ENCODE peak calls at places on chromosomes 13 and 19, in four cellular contexts. Z, X, M and B are unnamed samples.

GRCh38 chr13:97005631-97006262 is 11.5 kb upstream of the OXGR1 start:
- DNase-seq in Z (no peak), M (no peak), X (no peak), B (no peak)

GRCh38 chr13:36432106-36432544 is at the start of gene CCNA1:
- DNase-seq in X (no peak), M (peak; percentile 37), Z (no peak), B (peak; percentile 89)

GRCh38 chr13:113142876-113143275 is 15.6 kb upstream of the PROZ start:
- DNase-seq in Z (no peak), X (no peak), M (no peak), B (no peak)

GRCh38 chr19:38737921-38738731 is 6.1 kb downstream of the CAPN12 start:
- DNase-seq in Z (no peak), M (no peak), X (no peak), B (no peak)

GRCh38 chr13:106063591-106064308 is 471.7 kb downstream of the EFNB2 start:
- DNase-seq in M (no peak), X (no peak), Z (no peak), B (no peak)

GRCh38 chr19:806815-807421 is 9.7 kb downstream of the PTBP1 start:
- DNase-seq in M (peak; percentile 24), X (no peak), Z (no peak), B (no peak)

GRCh38 chr13:66794340-66795031 is 435.6 kb downstream of the PCDH9 start:
- DNase-seq in X (no peak), M (no peak), Z (no peak), B (no peak)

GRCh38 chr19:39951065-39951650 is 16.7 kb upstream of the FCGBP start:
- DNase-seq in X (no peak), M (no peak), Z (no peak), B (no peak)

GRCh38 chr13:112616586-112617381 is 28.8 kb upstream of the TUBGCP3 start:
- DNase-seq in Z (peak; percentile 35), X (no peak), M (peak; percentile 57), B (peak; percentile 47)

GRCh38 chr19:29404951-29405727 is 120.7 kb upstream of the VSTM2B start:
- DNase-seq in X (no peak), Z (no peak), M (no peak), B (peak; percentile 50)

GRCh38 chr13:50732712-50733111 is 110.8 kb downstream of the DLEU7 start:
- DNase-seq in X (no peak), M (no peak), Z (no peak), B (no peak)

GRCh38 chr19:44308011-44308410 is 3.2 kb upstream of the ZNF235 start:
- DNase-seq in M (no peak), X (no peak), Z (no peak), B (no peak)

GRCh38 chr13:80508031-80508430 is 167.1 kb upstream of the SPRY2 start:
- DNase-seq in Z (no peak), M (no peak), X (no peak), B (no peak)

GRCh38 chr13:33218020-33218419 is 67.5 kb downstream of the STARD13 start:
- DNase-seq in M (no peak), Z (peak; percentile 82), X (no peak), B (no peak)

GRCh38 chr19:16349551-16350171 is 25.0 kb downstream of the KLF2 start:
- DNase-seq in X (no peak), Z (no peak), M (no peak), B (no peak)

GRCh38 chr19:58361900-58362271 is 665 bp downstream of the ZNF497 start:
- DNase-seq in M (peak; percentile 69), Z (peak; percentile 49), X (no peak), B (no peak)

GRCh38 chr13:113796211-113796875 is 37.3 kb downstream of the TMEM255B start:
- DNase-seq in X (no peak), M (no peak), Z (no peak), B (no peak)

GRCh38 chr13:112102243-112102642 is 35.3 kb downstream of the SOX1 start:
- DNase-seq in Z (peak; percentile 6), X (no peak), M (no peak), B (no peak)

GRCh38 chr13:30128095-30128494 is 179.3 kb downstream of the KATNAL1 start:
- DNase-seq in Z (no peak), X (no peak), M (no peak), B (no peak)

GRCh38 chr19:413756-414420 is 4.9 kb upstream of the C2CD4C start:
- DNase-seq in M (no peak), X (no peak), Z (no peak), B (no peak)

GRCh38 chr13:63209330-63210017 is 1793.8 kb upstream of the PCDH20 start:
- DNase-seq in Z (no peak), X (no peak), M (no peak), B (no peak)

GRCh38 chr19:32130241-32130753 is 215.1 kb upstream of the ZNF507 start:
- DNase-seq in Z (no peak), X (no peak), M (no peak), B (no peak)

GRCh38 chr13:27192896-27193295 is 21.3 kb upstream of the USP12 start:
- DNase-seq in M (no peak), X (no peak), Z (no peak), B (no peak)
- TF ChIP-seq NR2C2 in M (no peak), X (no peak), Z (no peak), B (no peak)

GRCh38 chr19:55591555-55591954 is 7.8 kb downstream of the FIZ1 start:
- DNase-seq in X (no peak), Z (no peak), M (no peak), B (peak; percentile 55)

GRCh38 chr19:55590109-55590508 is 9.2 kb downstream of the FIZ1 start:
- DNase-seq in M (no peak), Z (no peak), X (no peak), B (no peak)

GRCh38 chr19:55592391-55593090 is 6.8 kb downstream of the FIZ1 start:
- DNase-seq in X (no peak), M (no peak), Z (no peak), B (no peak)

GRCh38 chr19:55588738-55589137 is 8.1 kb upstream of the ZNF579 start:
- DNase-seq in X (no peak), M (no peak), Z (no peak), B (no peak)

GRCh38 chr19:55590621-55591020 is 8.7 kb downstream of the FIZ1 start:
- DNase-seq in M (peak; percentile 62), Z (no peak), X (no peak), B (peak; percentile 53)
- TF ChIP-seq MAX in M (no peak), Z (no peak), X (no peak), B (no peak)

GRCh38 chr19:3338541-3339181 is 27.7 kb upstream of the NFIC start:
- DNase-seq in Z (no peak), X (no peak), M (peak; percentile 33), B (no peak)
- TF ChIP-seq TCF7 in Z (no peak), X (no peak), M (no peak), B (no peak)

GRCh38 chr13:98350746-98351330 is 173.8 kb upstream of the RNF113B start:
- DNase-seq in X (no peak), M (no peak), Z (no peak), B (no peak)

GRCh38 chr13:98351636-98352035 is 174.6 kb upstream of the RNF113B start:
- DNase-seq in M (no peak), X (no peak), Z (no peak), B (no peak)

GRCh38 chr13:98348476-98348875 is 171.4 kb upstream of the RNF113B start:
- DNase-seq in M (no peak), Z (no peak), X (no peak), B (no peak)

GRCh38 chr13:98352226-98352625 is 175.2 kb upstream of the RNF113B start:
- DNase-seq in Z (no peak), M (no peak), X (no peak), B (no peak)

DNA sequence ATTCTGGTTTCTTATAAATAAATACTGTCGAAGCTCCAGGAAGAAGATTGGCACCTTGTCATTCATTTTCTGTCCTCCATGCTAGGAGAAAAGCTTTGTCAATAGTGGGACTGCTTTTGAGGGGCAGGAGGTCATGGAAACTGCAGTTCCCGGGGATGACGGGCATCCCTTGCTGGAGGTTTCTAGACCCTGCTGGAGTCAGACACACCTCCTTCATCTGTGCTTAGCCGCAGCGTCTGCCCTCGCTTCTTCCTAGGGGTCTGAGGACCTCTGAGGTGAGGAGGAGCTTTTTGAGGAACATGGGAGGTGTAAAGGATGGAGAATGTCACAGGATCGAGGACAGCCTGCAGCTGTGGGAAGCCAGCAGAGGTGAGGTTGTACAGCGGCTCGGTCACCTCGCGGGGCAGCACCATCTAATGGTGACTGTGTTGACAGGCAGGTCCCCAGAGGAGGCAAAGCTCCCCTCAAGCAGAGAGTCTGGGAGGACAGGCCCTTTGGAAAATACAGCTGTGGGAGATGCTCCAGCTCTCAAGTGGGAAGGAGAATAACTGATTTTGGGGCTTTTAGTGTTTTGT is 172.7 kb upstream of the RNF113B start:
- DNase-seq in X (no peak), Z (peak; percentile 21), M (no peak), B (peak; percentile 70)
- TF ChIP-seq NR2C2 in X (no peak), Z (no peak), M (no peak), B (no peak)

GRCh38 chr19:8261881-8262280 is 46.3 kb downstream of the CD320 start:
- DNase-seq in X (no peak), Z (no peak), M (no peak), B (no peak)
- TF ChIP-seq MAX in X (no peak), Z (no peak), M (no peak), B (no peak)

GRCh38 chr13:110317093-110317492 is 10.0 kb downstream of the COL4A2 start:
- DNase-seq in Z (no peak), M (no peak), X (no peak), B (no peak)

GRCh38 chr13:110319397-110319773 is 12.3 kb downstream of the COL4A2 start:
- DNase-seq in X (no peak), M (no peak), Z (no peak), B (no peak)

GRCh38 chr13:110318920-110319319 is 11.8 kb downstream of the COL4A2 start:
- DNase-seq in X (no peak), M (no peak), Z (no peak), B (no peak)

GRCh38 chr13:110316196-110316595 is 9.1 kb downstream of the COL4A2 start:
- DNase-seq in Z (no peak), M (no peak), X (no peak), B (no peak)

GRCh38 chr13:110317496-110318195 is 10.6 kb downstream of the COL4A2 start:
- DNase-seq in Z (no peak), M (no peak), X (no peak), B (no peak)
- TF ChIP-seq TCF7 in Z (no peak), M (no peak), X (no peak), B (no peak)

DNA sequence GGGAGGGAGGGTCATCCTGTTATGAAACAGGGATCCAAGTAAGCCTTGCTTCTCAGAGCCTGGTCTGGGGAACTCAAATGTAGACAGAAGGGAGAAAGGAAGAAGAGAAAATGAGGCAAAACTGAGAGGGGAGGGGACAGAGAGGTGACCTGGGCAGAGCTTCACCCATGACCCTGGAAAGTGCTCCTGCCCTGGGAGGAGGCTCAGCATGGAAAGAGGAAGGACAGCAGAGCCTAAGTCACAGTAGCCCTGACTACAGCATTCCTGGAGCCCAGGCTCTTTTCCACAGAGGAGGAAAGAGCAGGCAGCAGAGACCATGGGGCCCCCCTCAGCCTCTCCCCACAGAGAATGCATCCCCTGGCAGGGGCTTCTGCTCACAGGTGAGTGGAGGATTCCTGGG is at the start of gene CEACAM3:
- DNase-seq in Z (no peak), M (no peak), X (no peak), B (no peak)
- TF ChIP-seq NR2C2 in Z (no peak), M (no peak), X (no peak), B (no peak)